ENCODE peak calls at places on chromosomes 1 and 21, in six cellular contexts. One of them, this sample, is unnamed.

GRCh38 chr1:44035726-44036408 is 4.6 kb upstream of the SLC6A9 start:
- DNase-seq in neuronal stem cell: no peak
- DNase-seq in IMR-90: no peak
- DNase-seq in mesenchymal stem cell: no peak
- DNase-seq in trophoblast cell: no peak
- DNase-seq in H1: no peak
- DNase-seq in this sample: peak

GRCh38 chr1:174942547-174943255 is 57.0 kb upstream of the CACYBP start:
- DNase-seq in neuronal stem cell: no peak
- DNase-seq in IMR-90: no peak
- DNase-seq in mesenchymal stem cell: no peak
- DNase-seq in trophoblast cell: no peak
- DNase-seq in H1: no peak
- DNase-seq in this sample: no peak

GRCh38 chr21:14901482-14901958 is 163.3 kb downstream of the NRIP1 start:
- DNase-seq in neuronal stem cell: no peak
- DNase-seq in IMR-90: peak
- DNase-seq in mesenchymal stem cell: peak
- DNase-seq in trophoblast cell: no peak
- DNase-seq in H1: no peak
- DNase-seq in this sample: no peak

GRCh38 chr1:221276911-221277310 is 397.7 kb downstream of the HLX start:
- DNase-seq in neuronal stem cell: no peak
- DNase-seq in IMR-90: no peak
- DNase-seq in mesenchymal stem cell: no peak
- DNase-seq in trophoblast cell: no peak
- DNase-seq in H1: no peak
- DNase-seq in this sample: no peak

GRCh38 chr1:64246294-64246917 is 43.0 kb downstream of the UBE2U start:
- DNase-seq in neuronal stem cell: peak
- DNase-seq in IMR-90: peak
- DNase-seq in mesenchymal stem cell: peak
- DNase-seq in trophoblast cell: no peak
- DNase-seq in H1: no peak
- DNase-seq in this sample: no peak

GRCh38 chr1:213326666-213327317 is 275.8 kb downstream of the RPS6KC1 start:
- DNase-seq in neuronal stem cell: no peak
- DNase-seq in IMR-90: peak
- DNase-seq in mesenchymal stem cell: peak
- DNase-seq in trophoblast cell: peak
- DNase-seq in H1: no peak
- DNase-seq in this sample: no peak

GRCh38 chr21:26851109-26851944 is 6.1 kb upstream of the ADAMTS1 start:
- DNase-seq in neuronal stem cell: no peak
- DNase-seq in IMR-90: no peak
- DNase-seq in mesenchymal stem cell: no peak
- DNase-seq in trophoblast cell: no peak
- DNase-seq in H1: no peak
- DNase-seq in this sample: no peak

GRCh38 chr1:7373936-7374760 is 396.9 kb upstream of the VAMP3 start:
- DNase-seq in neuronal stem cell: no peak
- DNase-seq in IMR-90: peak
- DNase-seq in mesenchymal stem cell: no peak
- DNase-seq in trophoblast cell: no peak
- DNase-seq in H1: no peak
- DNase-seq in this sample: peak

GRCh38 chr1:2972879-2973575 is 48.2 kb upstream of the ACTRT2 start:
- DNase-seq in neuronal stem cell: no peak
- DNase-seq in IMR-90: no peak
- DNase-seq in mesenchymal stem cell: no peak
- DNase-seq in trophoblast cell: no peak
- DNase-seq in H1: no peak
- DNase-seq in this sample: no peak

GRCh38 chr1:160522622-160523345 is at the start of gene SLAMF6:
- DNase-seq in neuronal stem cell: no peak
- DNase-seq in IMR-90: no peak
- DNase-seq in mesenchymal stem cell: no peak
- DNase-seq in trophoblast cell: no peak
- DNase-seq in H1: no peak
- DNase-seq in this sample: no peak

GRCh38 chr1:181028241-181029014 is 5.4 kb upstream of the MR1 start:
- DNase-seq in neuronal stem cell: no peak
- DNase-seq in IMR-90: peak
- DNase-seq in mesenchymal stem cell: peak
- DNase-seq in trophoblast cell: no peak
- DNase-seq in H1: no peak
- DNase-seq in this sample: no peak

GRCh38 chr1:207644852-207645631 is at the start of gene CR1L:
- DNase-seq in neuronal stem cell: no peak
- DNase-seq in IMR-90: peak
- DNase-seq in mesenchymal stem cell: no peak
- DNase-seq in trophoblast cell: peak
- DNase-seq in H1: no peak
- DNase-seq in this sample: peak

GRCh38 chr1:15833069-15833679 is 14.3 kb upstream of the SPEN start:
- DNase-seq in neuronal stem cell: no peak
- DNase-seq in IMR-90: no peak
- DNase-seq in mesenchymal stem cell: peak
- DNase-seq in trophoblast cell: peak
- DNase-seq in H1: no peak
- DNase-seq in this sample: peak

GRCh38 chr21:32592929-32593502 is 7.7 kb upstream of the TCP10L start:
- DNase-seq in neuronal stem cell: no peak
- DNase-seq in IMR-90: no peak
- DNase-seq in mesenchymal stem cell: no peak
- DNase-seq in trophoblast cell: no peak
- DNase-seq in H1: no peak
- DNase-seq in this sample: no peak

GRCh38 chr1:212942679-212943392 is 7.5 kb upstream of the VASH2 start:
- DNase-seq in neuronal stem cell: no peak
- DNase-seq in IMR-90: no peak
- DNase-seq in mesenchymal stem cell: no peak
- DNase-seq in trophoblast cell: no peak
- DNase-seq in H1: no peak
- DNase-seq in this sample: no peak

GRCh38 chr1:145740269-145740668 is 21.0 kb downstream of the CD160 start:
- DNase-seq in neuronal stem cell: no peak
- DNase-seq in IMR-90: peak
- DNase-seq in mesenchymal stem cell: peak
- DNase-seq in trophoblast cell: no peak
- DNase-seq in H1: no peak
- DNase-seq in this sample: no peak

GRCh38 chr1:36793452-36793851 is 240.9 kb downstream of the GRIK3 start:
- DNase-seq in neuronal stem cell: no peak
- DNase-seq in IMR-90: no peak
- DNase-seq in mesenchymal stem cell: no peak
- DNase-seq in trophoblast cell: no peak
- DNase-seq in H1: no peak
- DNase-seq in this sample: no peak

GRCh38 chr1:204493145-204493881 is 1.3 kb downstream of the PIK3C2B start:
- DNase-seq in neuronal stem cell: no peak
- DNase-seq in IMR-90: peak
- DNase-seq in mesenchymal stem cell: no peak
- DNase-seq in trophoblast cell: no peak
- DNase-seq in H1: peak
- DNase-seq in this sample: no peak

GRCh38 chr1:2374260-2375155 is 16.8 kb downstream of the MORN1 start:
- DNase-seq in neuronal stem cell: no peak
- DNase-seq in IMR-90: no peak
- DNase-seq in mesenchymal stem cell: no peak
- DNase-seq in trophoblast cell: no peak
- DNase-seq in H1: no peak
- DNase-seq in this sample: no peak

GRCh38 chr1:22428672-22429071 is 23.0 kb upstream of the ZBTB40 start:
- DNase-seq in neuronal stem cell: no peak
- DNase-seq in IMR-90: peak
- DNase-seq in mesenchymal stem cell: peak
- DNase-seq in trophoblast cell: peak
- DNase-seq in H1: no peak
- DNase-seq in this sample: no peak

GRCh38 chr1:50750021-50750619 is 209.9 kb downstream of the FAF1 start:
- DNase-seq in neuronal stem cell: no peak
- DNase-seq in IMR-90: peak
- DNase-seq in mesenchymal stem cell: peak
- DNase-seq in trophoblast cell: no peak
- DNase-seq in H1: no peak
- DNase-seq in this sample: no peak

GRCh38 chr1:234771642-234772344 is 161.8 kb upstream of the IRF2BP2 start:
- DNase-seq in neuronal stem cell: no peak
- DNase-seq in IMR-90: no peak
- DNase-seq in mesenchymal stem cell: no peak
- DNase-seq in trophoblast cell: no peak
- DNase-seq in H1: no peak
- DNase-seq in this sample: no peak

GRCh38 chr1:94920061-94920460 is 6.8 kb downstream of the CNN3 start:
- DNase-seq in neuronal stem cell: no peak
- DNase-seq in IMR-90: no peak
- DNase-seq in mesenchymal stem cell: peak
- DNase-seq in trophoblast cell: no peak
- DNase-seq in H1: no peak
- DNase-seq in this sample: no peak

GRCh38 chr1:43711049-43711448 is 3.7 kb downstream of the ST3GAL3 start:
- DNase-seq in neuronal stem cell: no peak
- DNase-seq in IMR-90: peak
- DNase-seq in mesenchymal stem cell: peak
- DNase-seq in trophoblast cell: no peak
- DNase-seq in H1: no peak
- DNase-seq in this sample: no peak

GRCh38 chr1:6221210-6221784 is 14.5 kb downstream of the ICMT start:
- DNase-seq in neuronal stem cell: no peak
- DNase-seq in IMR-90: no peak
- DNase-seq in mesenchymal stem cell: no peak
- DNase-seq in trophoblast cell: no peak
- DNase-seq in H1: no peak
- DNase-seq in this sample: no peak

DNA sequence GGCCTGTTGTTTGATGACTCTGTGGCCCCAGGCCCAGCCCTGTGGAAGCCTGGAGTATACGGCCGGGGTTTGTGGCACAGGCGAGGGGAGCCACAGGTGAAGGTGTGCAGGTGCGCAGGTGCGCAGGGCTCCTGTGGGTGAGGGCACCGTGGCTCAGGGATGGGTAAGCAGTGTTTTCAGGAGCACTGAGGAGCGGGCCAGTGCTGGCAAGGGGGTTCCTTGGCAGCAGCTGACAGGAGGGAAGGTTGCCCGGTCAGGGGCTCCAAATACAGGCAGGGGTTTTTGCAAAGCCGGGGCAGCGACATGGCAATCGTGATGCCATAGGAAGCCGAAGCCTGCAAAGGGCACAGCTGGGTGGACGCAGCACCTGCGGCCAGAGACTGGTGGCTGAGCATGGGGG is 20.7 kb downstream of the AGPAT3 start:
- DNase-seq in neuronal stem cell: no peak
- DNase-seq in IMR-90: no peak
- DNase-seq in mesenchymal stem cell: no peak
- DNase-seq in trophoblast cell: no peak
- DNase-seq in H1: no peak
- DNase-seq in this sample: no peak
- H3K23ac ChIP-seq in neuronal stem cell: peak
- H3K23ac ChIP-seq in IMR-90: no peak
- H3K23ac ChIP-seq in mesenchymal stem cell: no peak
- H3K23ac ChIP-seq in trophoblast cell: no peak
- H3K23ac ChIP-seq in H1: no peak
- H3K23ac ChIP-seq in this sample: no peak

DNA sequence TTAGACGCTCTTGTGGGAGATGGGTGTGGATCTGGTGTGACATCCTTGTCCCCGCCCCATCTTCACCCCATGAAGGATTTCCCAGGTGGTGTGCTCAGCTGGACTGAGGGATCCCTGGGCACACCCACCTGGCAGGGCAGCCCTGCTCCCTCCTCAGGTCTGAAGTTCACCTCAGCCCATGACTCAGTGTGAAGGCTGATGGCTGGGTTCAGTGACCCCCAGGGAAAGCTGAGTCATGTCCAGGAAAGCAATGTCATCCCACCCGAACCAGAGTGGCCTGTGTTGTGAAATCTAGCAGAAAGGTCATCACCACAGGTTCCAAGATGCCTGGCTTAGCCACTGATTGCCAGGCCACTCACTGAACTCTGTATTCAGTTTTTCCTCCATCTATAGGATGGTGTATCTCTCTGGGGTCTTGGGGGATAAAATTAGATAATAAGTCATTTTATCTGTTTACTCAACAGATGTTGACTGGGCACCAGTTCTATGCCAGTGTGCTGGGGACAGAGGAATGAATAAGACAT is 97.7 kb upstream of the JUN start:
- DNase-seq in neuronal stem cell: no peak
- DNase-seq in IMR-90: peak
- DNase-seq in mesenchymal stem cell: peak
- DNase-seq in trophoblast cell: no peak
- DNase-seq in H1: no peak
- DNase-seq in this sample: no peak
- H3K23ac ChIP-seq in neuronal stem cell: no peak
- H3K23ac ChIP-seq in IMR-90: no peak
- H3K23ac ChIP-seq in mesenchymal stem cell: no peak
- H3K23ac ChIP-seq in trophoblast cell: no peak
- H3K23ac ChIP-seq in H1: no peak
- H3K23ac ChIP-seq in this sample: no peak

GRCh38 chr1:46603481-46603857 is 599 bp downstream of the MKNK1 start:
- DNase-seq in neuronal stem cell: no peak
- DNase-seq in IMR-90: no peak
- DNase-seq in mesenchymal stem cell: peak
- DNase-seq in trophoblast cell: no peak
- DNase-seq in H1: no peak
- DNase-seq in this sample: no peak
- H3K23ac ChIP-seq in neuronal stem cell: no peak
- H3K23ac ChIP-seq in IMR-90: peak
- H3K23ac ChIP-seq in mesenchymal stem cell: no peak
- H3K23ac ChIP-seq in trophoblast cell: no peak
- H3K23ac ChIP-seq in H1: no peak
- H3K23ac ChIP-seq in this sample: no peak

DNA sequence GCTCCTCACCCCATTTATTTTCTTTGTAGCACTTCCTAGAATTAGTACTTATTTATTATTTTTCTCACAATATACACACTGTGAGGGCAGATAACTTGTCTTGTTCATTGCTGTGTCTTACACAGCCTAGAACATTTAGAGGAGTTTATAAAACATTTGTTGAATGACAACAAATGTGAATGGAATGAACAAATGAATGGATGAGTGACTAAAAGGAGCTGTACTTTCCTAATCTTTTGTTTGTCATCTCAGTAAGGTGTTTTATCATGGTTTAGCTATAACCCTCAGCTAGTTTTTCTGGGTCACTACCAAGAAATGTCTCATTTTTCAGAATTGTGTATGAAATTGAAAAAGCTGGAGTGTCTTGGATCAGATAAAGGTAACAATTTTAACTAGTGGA is 239.3 kb upstream of the KCNK2 start:
- DNase-seq in neuronal stem cell: no peak
- DNase-seq in IMR-90: peak
- DNase-seq in mesenchymal stem cell: no peak
- DNase-seq in trophoblast cell: no peak
- DNase-seq in H1: no peak
- DNase-seq in this sample: no peak
- H3K23ac ChIP-seq in neuronal stem cell: no peak
- H3K23ac ChIP-seq in IMR-90: no peak
- H3K23ac ChIP-seq in mesenchymal stem cell: no peak
- H3K23ac ChIP-seq in trophoblast cell: no peak
- H3K23ac ChIP-seq in H1: no peak
- H3K23ac ChIP-seq in this sample: no peak